ENCODE peak calls at places on chromosomes 13 and 19, in eight cellular contexts. V is NCI-H1048; F is lower leg skin; T is stimulated activated CD8-positive, alpha-beta memory T cell treated with anti-CD3 and anti-CD28 coated beads, Interleukin-4, amount 100 ng/mL, for 4 hours; O is midbrain; U is fibroblast of the aortic adventitia; A is SW480; Q is effector memory CD8-positive, alpha-beta T cell. Y is an unnamed sample.
A peak's percentile ranks its signal among the peaks of the same experiment; 100 is the strongest.

GRCh38 chr19:50399368-50399745 is 15.2 kb downstream of the POLD1 start:
- DNase-seq in V (no peak), F (no peak), T (no peak), O (no peak), U (no peak), A (no peak), Q (no peak), Y (no peak)

GRCh38 chr13:42967660-42968059 is 24.4 kb downstream of the EPSTI1 start:
- DNase-seq in V (no peak), F (no peak), T (no peak), O (no peak), U (peak; percentile 15), A (no peak), Q (no peak), Y (no peak)

GRCh38 chr13:25180795-25181537 is 8.9 kb upstream of the AMER2 start:
- DNase-seq in V (no peak), F (peak; percentile 20), T (no peak), O (no peak), U (no peak), A (peak; percentile 11), Q (no peak), Y (no peak)

GRCh38 chr13:50152655-50153309 is 137.5 kb downstream of the KCNRG start:
- DNase-seq in V (no peak), F (no peak), T (no peak), O (no peak), U (no peak), A (no peak), Q (no peak), Y (no peak)

GRCh38 chr19:15280915-15281683 is 48.9 kb upstream of the EPHX3 start:
- DNase-seq in V (peak; percentile 28), F (peak; percentile 96), T (no peak), O (peak; percentile 84), U (peak; percentile 86), A (peak; percentile 95), Q (no peak), Y (peak; percentile 28)

GRCh38 chr19:18020212-18021067 is 12.5 kb downstream of the ARRDC2 start:
- DNase-seq in V (no peak), F (peak; percentile 98), T (no peak), O (peak; percentile 90), U (no peak), A (no peak), Q (no peak), Y (peak; percentile 56)

GRCh38 chr13:22402682-22403081 is 731.8 kb downstream of the FGF9 start:
- DNase-seq in V (no peak), F (no peak), T (no peak), O (no peak), U (no peak), A (no peak), Q (no peak), Y (no peak)

GRCh38 chr13:112885782-112886268 is 83.2 kb upstream of the MCF2L start:
- DNase-seq in V (peak; percentile 38), F (no peak), T (no peak), O (no peak), U (peak; percentile 81), A (peak; percentile 90), Q (no peak), Y (peak; percentile 90)

GRCh38 chr13:107138468-107138867 is 570.5 kb upstream of the ARGLU1 start:
- DNase-seq in V (no peak), F (no peak), T (no peak), O (no peak), U (no peak), A (no peak), Q (no peak), Y (peak; percentile 6)

GRCh38 chr19:35013820-35014754 is 14.0 kb downstream of the GRAMD1A start:
- DNase-seq in V (no peak), F (no peak), T (peak; percentile 40), O (no peak), U (no peak), A (no peak), Q (peak; percentile 66), Y (no peak)

GRCh38 chr19:518292-519231 is 11.3 kb downstream of the TPGS1 start:
- DNase-seq in V (no peak), F (no peak), T (peak; percentile 43), O (no peak), U (peak; percentile 36), A (no peak), Q (peak; percentile 49), Y (no peak)

GRCh38 chr19:3366104-3366760 is at the start of gene NFIC:
- DNase-seq in V (no peak), F (peak; percentile 95), T (peak; percentile 25), O (peak; percentile 66), U (peak; percentile 85), A (peak; percentile 46), Q (peak; percentile 10), Y (peak; percentile 55)

GRCh38 chr19:32581704-32582164 is 744 bp downstream of the PDCD5 start:
- DNase-seq in V (no peak), F (no peak), T (no peak), O (no peak), U (peak; percentile 75), A (peak; percentile 37), Q (no peak), Y (peak; percentile 61)

GRCh38 chr13:79936368-79937136 is 404.4 kb downstream of the SPRY2 start:
- DNase-seq in V (peak; percentile 31), F (no peak), T (no peak), O (peak; percentile 93), U (peak; percentile 100), A (peak; percentile 68), Q (no peak), Y (no peak)

GRCh38 chr19:743168-743687 is 7.7 kb upstream of the MISP start:
- DNase-seq in V (no peak), F (no peak), T (no peak), O (no peak), U (peak; percentile 59), A (no peak), Q (no peak), Y (no peak)

GRCh38 chr19:49678970-49679831 is 2.1 kb downstream of the PRMT1 start:
- DNase-seq in V (no peak), F (no peak), T (no peak), O (no peak), U (no peak), A (no peak), Q (no peak), Y (no peak)

GRCh38 chr19:10670187-10670586 is 16.0 kb downstream of the ILF3 start:
- DNase-seq in V (no peak), F (no peak), T (no peak), O (no peak), U (peak; percentile 53), A (no peak), Q (no peak), Y (no peak)

GRCh38 chr13:109874921-109875454 is 88.6 kb upstream of the IRS2 start:
- DNase-seq in V (no peak), F (no peak), T (no peak), O (no peak), U (peak; percentile 66), A (peak; percentile 38), Q (no peak), Y (no peak)

GRCh38 chr19:33767898-33768413 is 28.7 kb upstream of the KCTD15 start:
- DNase-seq in V (no peak), F (no peak), T (no peak), O (peak; percentile 10), U (peak; percentile 10), A (no peak), Q (no peak), Y (peak; percentile 29)

GRCh38 chr19:29285187-29285687 is 72.3 kb upstream of the UQCRFS1 start:
- DNase-seq in V (no peak), F (no peak), T (no peak), O (no peak), U (no peak), A (no peak), Q (no peak), Y (no peak)

GRCh38 chr19:18049390-18049789 is 37.3 kb downstream of the IL12RB1 start:
- DNase-seq in V (no peak), F (peak; percentile 95), T (no peak), O (peak; percentile 80), U (peak; percentile 59), A (no peak), Q (no peak), Y (no peak)

Y was measured in HT-29.